ENCODE peak calls at places on chromosomes 1 and 21, in four cellular contexts. Y is coronary artery, L is nephron progenitor cell, J is T-helper 9 cell. H is an unnamed sample.
A peak's percentile ranks its signal among the peaks of the same experiment; 100 is the strongest.

GRCh38 chr1:171754381-171754705 is 12.5 kb upstream of the VAMP4 start:
- DNase-seq in Y (no peak), L (no peak), J (no peak), H (no peak)

GRCh38 chr1:84768634-84769033 is 78.4 kb upstream of the SSX2IP start:
- DNase-seq in Y (no peak), L (no peak), J (no peak), H (no peak)

GRCh38 chr1:66402194-66402593 is 131.8 kb upstream of the SGIP1 start:
- DNase-seq in Y (peak; percentile 88), L (peak; percentile 12), J (no peak), H (no peak)

GRCh38 chr1:89311757-89312156 is 39.1 kb upstream of the GBP5 start:
- DNase-seq in Y (no peak), L (no peak), J (no peak), H (no peak)

GRCh38 chr21:14603202-14603601 is 57.1 kb upstream of the SAMSN1 start:
- DNase-seq in Y (no peak), L (no peak), J (no peak), H (no peak)

GRCh38 chr1:71228727-71229371 is 148.0 kb upstream of the ZRANB2 start:
- DNase-seq in Y (no peak), L (no peak), J (no peak), H (no peak)

GRCh38 chr1:99358771-99359170 is 94.5 kb downstream of the PLPPR4 start:
- DNase-seq in Y (no peak), L (no peak), J (no peak), H (no peak)

GRCh38 chr1:193581338-193581737 is 394.9 kb upstream of the B3GALT2 start:
- DNase-seq in Y (no peak), L (no peak), J (no peak), H (no peak)

GRCh38 chr1:67793562-67793961 is 39.7 kb downstream of the GNG12 start:
- DNase-seq in Y (no peak), L (no peak), J (no peak), H (no peak)

GRCh38 chr1:156903328-156904091 is 10.0 kb downstream of the PEAR1 start:
- DNase-seq in Y (no peak), L (no peak), J (no peak), H (no peak)

GRCh38 chr1:98947071-98947470 is 57.6 kb downstream of the PLPPR5 start:
- DNase-seq in Y (no peak), L (no peak), J (no peak), H (no peak)

GRCh38 chr1:70319750-70320149 is 34.8 kb downstream of the ANKRD13C start:
- DNase-seq in Y (no peak), L (no peak), J (no peak), H (no peak)

GRCh38 chr1:173960625-173961024 is 43.5 kb upstream of the SERPINC1 start:
- DNase-seq in Y (no peak), L (no peak), J (no peak), H (no peak)

GRCh38 chr1:68346192-68346808 is 103.5 kb downstream of the RPE65 start:
- DNase-seq in Y (no peak), L (no peak), J (no peak), H (no peak)

GRCh38 chr1:37647281-37647680 is 12.6 kb upstream of the RSPO1 start:
- DNase-seq in Y (no peak), L (no peak), J (no peak), H (no peak)

GRCh38 chr1:216310776-216311175 is 112.5 kb downstream of the USH2A start:
- DNase-seq in Y (no peak), L (peak; percentile 35), J (no peak), H (no peak)

GRCh38 chr1:84996846-84997666 is at the start of gene MCOLN2:
- DNase-seq in Y (no peak), L (peak; percentile 73), J (peak; percentile 49), H (peak; percentile 49)

GRCh38 chr1:245317253-245317652 is 162.5 kb downstream of the KIF26B start:
- DNase-seq in Y (no peak), L (no peak), J (no peak), H (no peak)